ENCODE peak calls at places on chromosomes 5 and 9, in eight cellular contexts. M, I, J, H, S, P, Z and N are unnamed samples.

GRCh38 chr9:83198336-83198735 is 135.4 kb upstream of the RASEF start:
- DNase-seq in I (no peak), S (no peak), Z (no peak), M (no peak), J (no peak), P (no peak), H (no peak), N (no peak)

GRCh38 chr5:38148021-38148625 is 110.2 kb upstream of the EGFLAM start:
- DNase-seq in M (no peak), S (no peak), I (no peak), H (no peak), P (no peak), Z (no peak), J (no peak), N (no peak)

GRCh38 chr5:35853652-35854051 is 3.0 kb upstream of the IL7R start:
- DNase-seq in J (no peak), P (peak), H (no peak), Z (no peak), M (no peak), I (peak), S (no peak), N (no peak)

GRCh38 chr5:3542158-3542557 is 53.5 kb upstream of the IRX1 start:
- DNase-seq in I (no peak), H (no peak), M (no peak), Z (no peak), S (no peak), P (no peak), J (no peak), N (no peak)

GRCh38 chr5:122392844-122393243 is 80.8 kb downstream of the SNCAIP start:
- DNase-seq in Z (no peak), H (no peak), S (no peak), P (no peak), J (no peak), I (no peak), M (no peak), N (no peak)

GRCh38 chr9:38761334-38761733 is 41.4 kb upstream of the FAM240B start:
- DNase-seq in Z (no peak), S (no peak), I (no peak), M (no peak), J (no peak), P (no peak), H (no peak), N (no peak)

GRCh38 chr5:88827997-88828396 is 55.0 kb downstream of the MEF2C start:
- DNase-seq in J (no peak), M (no peak), H (no peak), P (no peak), I (no peak), Z (no peak), S (no peak), N (no peak)

GRCh38 chr9:111271481-111272080 is 58.4 kb downstream of the OR2K2 start:
- DNase-seq in S (no peak), J (no peak), M (no peak), Z (no peak), I (no peak), P (no peak), H (no peak), N (no peak)

GRCh38 chr9:34513567-34514214 is 9.1 kb downstream of the ENHO start:
- DNase-seq in P (no peak), Z (no peak), M (no peak), H (no peak), J (peak), I (no peak), S (no peak), N (peak)

GRCh38 chr5:58457040-58457439 is 2.8 kb downstream of the PLK2 start:
- DNase-seq in P (no peak), Z (no peak), I (no peak), S (no peak), M (no peak), J (no peak), H (no peak), N (no peak)

GRCh38 chr5:171736976-171737848 is 48.4 kb upstream of the SMIM23 start:
- DNase-seq in M (no peak), I (no peak), H (peak), P (no peak), J (no peak), S (no peak), Z (no peak), N (no peak)

GRCh38 chr5:114208588-114208987 is 153.3 kb upstream of the KCNN2 start:
- DNase-seq in M (no peak), S (no peak), H (no peak), I (no peak), P (no peak), Z (no peak), J (no peak), N (no peak)

GRCh38 chr9:16727452-16728127 is 142.9 kb downstream of the BNC2 start:
- DNase-seq in I (no peak), S (no peak), P (no peak), H (no peak), M (no peak), Z (no peak), J (no peak), N (no peak)

GRCh38 chr9:84939766-84940165 is 270.2 kb downstream of the NTRK2 start:
- DNase-seq in P (no peak), Z (no peak), H (no peak), M (no peak), I (no peak), S (no peak), J (no peak), N (no peak)

GRCh38 chr5:119897537-119898370 is 268.4 kb downstream of the FAM170A start:
- DNase-seq in P (no peak), S (no peak), H (no peak), J (no peak), Z (no peak), M (no peak), I (no peak), N (no peak)

GRCh38 chr5:134649163-134649916 is 755 bp downstream of the SEC24A start:
- DNase-seq in Z (peak), I (peak), M (no peak), P (no peak), H (no peak), J (no peak), S (peak), N (no peak)

GRCh38 chr9:137162505-137163100 is 7.2 kb downstream of the LRRC26 start:
- DNase-seq in P (no peak), H (no peak), S (no peak), J (no peak), M (no peak), I (peak), Z (peak), N (no peak)

GRCh38 chr9:7243838-7244237 is 486.1 kb downstream of the KDM4C start:
- DNase-seq in S (no peak), I (no peak), M (no peak), J (no peak), Z (no peak), H (no peak), P (no peak), N (peak)

GRCh38 chr9:70566066-70566465 is 151.6 kb upstream of the KLF9 start:
- DNase-seq in Z (no peak), H (no peak), I (no peak), J (no peak), M (no peak), S (no peak), P (no peak), N (no peak)

GRCh38 chr5:1517838-1518237 is 5.9 kb downstream of the LPCAT1 start:
- DNase-seq in M (no peak), Z (peak), S (peak), J (peak), H (peak), I (no peak), P (peak), N (no peak)

GRCh38 chr9:121684381-121685145 is 33.1 kb downstream of the DAB2IP start:
- DNase-seq in M (no peak), H (peak), P (no peak), I (peak), S (peak), J (no peak), Z (peak), N (no peak)

GRCh38 chr9:124812401-124813016 is 35.6 kb downstream of the OLFML2A start:
- DNase-seq in S (no peak), Z (no peak), M (peak), H (no peak), I (no peak), P (no peak), J (peak), N (no peak)

GRCh38 chr9:124809741-124810500 is 33.0 kb downstream of the OLFML2A start:
- DNase-seq in M (no peak), I (no peak), H (no peak), Z (no peak), P (no peak), J (no peak), S (no peak), N (no peak)

GRCh38 chr9:124813041-124813440 is 36.1 kb downstream of the OLFML2A start:
- DNase-seq in I (no peak), M (no peak), S (no peak), H (no peak), J (no peak), Z (no peak), P (no peak), N (no peak)

GRCh38 chr9:124809211-124809610 is 32.3 kb downstream of the OLFML2A start:
- DNase-seq in H (no peak), Z (no peak), S (no peak), I (no peak), M (no peak), J (no peak), P (no peak), N (no peak)

GRCh38 chr9:124810513-124811355 is 33.8 kb downstream of the OLFML2A start:
- DNase-seq in J (no peak), I (no peak), H (no peak), S (no peak), M (peak), Z (no peak), P (no peak), N (no peak)
- TF ChIP-seq CTCF in J (no peak), I (no peak), H (no peak), S (no peak), M (no peak), Z (no peak), P (no peak), N (no peak)

DNA sequence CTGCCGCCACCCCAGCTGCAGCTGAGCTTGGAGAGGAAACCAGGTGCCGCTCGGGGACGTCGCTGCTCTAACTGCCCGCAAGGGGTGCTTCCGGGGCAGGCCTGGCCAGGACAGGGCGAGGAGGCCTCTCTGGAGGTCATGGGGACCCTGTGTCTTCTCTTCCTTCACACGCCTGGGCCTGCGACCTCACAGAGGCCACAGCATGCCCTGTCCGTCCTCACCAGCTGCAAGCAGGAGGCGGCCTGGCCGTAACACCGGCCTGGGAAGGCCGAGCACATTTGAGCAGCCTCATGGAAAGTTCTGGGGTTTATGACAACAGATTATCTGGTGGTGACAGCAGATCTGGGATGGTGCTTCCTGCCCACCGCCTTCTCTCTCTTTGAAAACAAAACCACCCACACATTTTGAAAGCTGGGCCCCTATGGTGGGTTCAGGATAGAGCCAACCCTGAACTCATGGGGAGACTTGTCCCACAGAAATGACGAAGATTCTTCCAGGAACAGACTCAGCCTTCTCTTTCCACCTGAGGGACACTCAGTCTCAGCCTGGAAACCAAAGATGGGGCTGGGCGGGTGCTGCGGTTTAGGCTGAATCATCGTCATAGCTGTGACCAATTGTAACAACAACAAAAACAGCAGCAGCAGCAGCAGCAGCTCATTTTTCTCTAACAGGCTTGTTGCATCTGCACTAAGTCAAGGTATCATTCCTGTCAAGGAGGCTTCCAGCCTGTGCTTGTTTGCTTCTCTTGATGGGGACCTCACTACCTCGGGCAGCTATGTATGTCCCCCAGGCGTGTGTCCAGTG is 99.6 kb upstream of the RAPGEF1 start:
- DNase-seq in Z (no peak), I (no peak), H (no peak), S (no peak), P (no peak), J (no peak), M (peak), N (no peak)
- H3K4me3 ChIP-seq in Z (no peak), I (no peak), H (no peak), S (no peak), P (no peak), J (no peak), M (no peak), N (no peak)

GRCh38 chr5:29252390-29252789 is 1941.1 kb upstream of the CDH6 start:
- DNase-seq in P (no peak), J (no peak), S (no peak), Z (no peak), M (no peak), H (no peak), I (no peak), N (no peak)
- TF ChIP-seq CTCF in P (no peak), J (no peak), S (no peak), Z (no peak), M (no peak), H (no peak), I (no peak), N (peak)

GRCh38 chr5:177493795-177494355 is 3.5 kb downstream of the PDLIM7 start:
- DNase-seq in I (no peak), P (no peak), H (no peak), M (no peak), Z (no peak), J (no peak), S (no peak), N (no peak)
- H3K4me3 ChIP-seq in I (no peak), P (no peak), H (no peak), M (peak), Z (no peak), J (no peak), S (no peak), N (no peak)

GRCh38 chr9:98989036-98990000 is 45.6 kb downstream of the COL15A1 start:
- DNase-seq in S (no peak), H (peak), P (no peak), M (peak), J (peak), Z (no peak), I (peak), N (no peak)
- TF ChIP-seq CTCF in S (no peak), H (peak), P (peak), M (peak), J (no peak), Z (no peak), I (peak), N (no peak)